ENCODE peak calls at places on chromosomes 5 and 9, in eight cellular contexts. B is GM03348, Y is HCT116, A is T1000, U is SW 1271, N is NCI-H460, R is activated T-cell treated with anti-CD3 and anti-CD28 coated beads for 1 hour, Q is activated T-helper 1 cell treated with Interleukin-2 at 50 U/mL for 16 hours. J is an unnamed sample.

GRCh38 chr9:8660383-8660782 is 860.8 kb upstream of the DMAC1 start:
- DNase-seq in R (no peak), Q (no peak), N (no peak), A (peak), U (no peak), B (no peak), Y (no peak), J (no peak)

GRCh38 chr9:120873512-120873911 is 3.5 kb downstream of the PHF19 start:
- DNase-seq in Q (no peak), B (no peak), U (no peak), R (no peak), N (no peak), Y (peak), A (no peak), J (no peak)

GRCh38 chr5:157283434-157283833 is 17.5 kb downstream of the CYFIP2 start:
- DNase-seq in Y (no peak), U (no peak), B (no peak), A (no peak), N (no peak), Q (no peak), R (no peak), J (no peak)

GRCh38 chr5:151495330-151495729 is 47.9 kb downstream of the SLC36A1 start:
- DNase-seq in N (no peak), R (no peak), Y (no peak), U (no peak), A (no peak), Q (no peak), B (no peak), J (no peak)

GRCh38 chr9:112793213-112793810 is 42.8 kb downstream of the SNX30 start:
- DNase-seq in R (peak), B (peak), U (peak), N (peak), Q (peak), A (peak), Y (peak), J (peak)

GRCh38 chr9:69295872-69296562 is 29.0 kb upstream of the ENTREP1 start:
- DNase-seq in R (no peak), Y (no peak), U (no peak), A (no peak), Q (no peak), N (no peak), B (no peak), J (no peak)

GRCh38 chr5:139910901-139911300 is 115.3 kb downstream of the PSD2 start:
- DNase-seq in R (no peak), Y (no peak), U (no peak), B (no peak), N (no peak), Q (no peak), A (no peak), J (no peak)

GRCh38 chr5:145980718-145981117 is 44.3 kb downstream of the SH3RF2 start:
- DNase-seq in B (no peak), R (no peak), A (no peak), Q (no peak), Y (no peak), N (peak), U (no peak), J (no peak)

GRCh38 chr5:175124821-175125220 is 319.2 kb downstream of the DRD1 start:
- DNase-seq in Q (no peak), A (no peak), B (no peak), U (no peak), N (no peak), R (no peak), Y (peak), J (no peak)

GRCh38 chr5:132489871-132490483 is 596 bp downstream of the IRF1 start:
- DNase-seq in A (no peak), B (peak), Q (peak), Y (no peak), U (no peak), N (no peak), R (no peak), J (peak)

GRCh38 chr9:131310833-131311554 is 21.5 kb downstream of the PLPP7 start:
- DNase-seq in A (no peak), Q (peak), B (no peak), Y (no peak), N (no peak), R (peak), U (no peak), J (peak)

GRCh38 chr5:74017786-74018211 is 391.8 kb downstream of the ARHGEF28 start:
- DNase-seq in A (peak), B (peak), Y (peak), R (no peak), N (no peak), U (no peak), Q (no peak), J (no peak)

GRCh38 chr5:42005561-42006153 is 80.6 kb downstream of the FBXO4 start:
- DNase-seq in U (peak), Q (no peak), B (peak), A (no peak), Y (peak), N (peak), R (no peak), J (no peak)

GRCh38 chr5:43304520-43304919 is 8.7 kb downstream of the HMGCS1 start:
- DNase-seq in Y (no peak), A (no peak), R (no peak), N (no peak), B (peak), U (no peak), Q (no peak), J (no peak)

GRCh38 chr9:100731038-100731556 is 153.2 kb downstream of the CAVIN4 start:
- DNase-seq in Q (no peak), A (no peak), N (no peak), R (no peak), Y (no peak), U (no peak), B (no peak), J (no peak)

GRCh38 chr5:142677212-142677611 is 8.7 kb downstream of the FGF1 start:
- DNase-seq in N (no peak), Q (no peak), B (no peak), Y (no peak), R (no peak), A (no peak), U (no peak), J (no peak)

GRCh38 chr5:90613918-90614504 is 55.4 kb downstream of the ADGRV1 start:
- DNase-seq in Y (no peak), B (no peak), R (no peak), N (no peak), U (no peak), A (no peak), Q (no peak), J (no peak)

GRCh38 chr9:72675586-72675985 is 154.2 kb downstream of the TMC1 start:
- DNase-seq in A (no peak), N (no peak), B (peak), Y (no peak), Q (no peak), U (no peak), R (no peak), J (no peak)

GRCh38 chr5:117131048-117131679 is 556.5 kb upstream of the SEMA6A start:
- DNase-seq in A (no peak), N (no peak), B (no peak), Y (no peak), Q (no peak), R (no peak), U (no peak), J (no peak)

GRCh38 chr5:55636177-55636576 is 75.9 kb downstream of the SLC38A9 start:
- DNase-seq in U (no peak), B (peak), Q (no peak), N (no peak), R (no peak), Y (no peak), A (no peak), J (no peak)

GRCh38 chr9:137408651-137409405 is 14.1 kb downstream of the EXD3 start:
- DNase-seq in U (no peak), Q (no peak), B (no peak), Y (no peak), R (no peak), N (no peak), A (no peak), J (no peak)

GRCh38 chr5:137228816-137229215 is 270.3 kb downstream of the SPOCK1 start:
- DNase-seq in R (no peak), Y (no peak), U (no peak), Q (no peak), A (no peak), N (no peak), B (no peak), J (no peak)

GRCh38 chr5:159735749-159736660 is 180.3 kb upstream of the ADRA1B start:
- DNase-seq in Q (no peak), B (no peak), Y (no peak), R (no peak), N (no peak), A (no peak), U (no peak), J (no peak)